ENCODE peak calls at places on chromosomes 12 and 14, in seven cellular contexts. R is fibroblast of the aortic adventitia, Q is RWPE2, D is psoas muscle, S is A549, T is GM12865, X is cardiac muscle cell. F is an unnamed sample.

GRCh38 chr12:112868459-112869041 is 38.2 kb upstream of the OAS1 start:
- DNase-seq in R (no peak), Q (no peak), D (no peak), S (no peak), T (peak; percentile 15), X (peak; percentile 59), F (no peak)

GRCh38 chr12:28602760-28603638 is 412.7 kb downstream of the CCDC91 start:
- DNase-seq in R (no peak), Q (no peak), D (no peak), S (no peak), T (no peak), X (no peak), F (no peak)

GRCh38 chr12:42686514-42687172 is 97.1 kb upstream of the PRICKLE1 start:
- DNase-seq in R (no peak), Q (no peak), D (no peak), S (no peak), T (no peak), X (no peak), F (no peak)

GRCh38 chr14:50107850-50108249 is 8.5 kb downstream of the VCPKMT start:
- DNase-seq in R (no peak), Q (no peak), D (no peak), S (no peak), T (no peak), X (no peak), F (no peak)

GRCh38 chr12:78194448-78194847 is 363.8 kb downstream of the NAV3 start:
- DNase-seq in R (peak; percentile 97), Q (no peak), D (no peak), S (no peak), T (no peak), X (no peak), F (peak; percentile 41)

GRCh38 chr14:100076133-100076532 is 10.9 kb downstream of the EVL start:
- DNase-seq in R (peak; percentile 27), Q (no peak), D (peak; percentile 32), S (peak; percentile 45), T (peak; percentile 61), X (no peak), F (no peak)

GRCh38 chr14:63542231-63542999 is 762 bp downstream of the PPP2R5E start:
- DNase-seq in R (no peak), Q (no peak), D (no peak), S (no peak), T (no peak), X (peak; percentile 46), F (no peak)

GRCh38 chr12:109467978-109468676 is 9.0 kb downstream of the KCTD10 start:
- DNase-seq in R (no peak), Q (no peak), D (no peak), S (no peak), T (no peak), X (no peak), F (no peak)

GRCh38 chr14:101290681-101291080 is 270.6 kb upstream of the DIO3 start:
- DNase-seq in R (no peak), Q (no peak), D (no peak), S (no peak), T (no peak), X (no peak), F (no peak)

GRCh38 chr12:750356-751191 is 1.8 kb upstream of the WNK1 start:
- DNase-seq in R (no peak), Q (no peak), D (no peak), S (no peak), T (peak; percentile 51), X (no peak), F (no peak)

GRCh38 chr12:6424008-6424347 is 20.8 kb upstream of the CD27 start:
- DNase-seq in R (no peak), Q (no peak), D (no peak), S (no peak), T (no peak), X (no peak), F (peak; percentile 6)

GRCh38 chr12:53820503-53820902 is 68.7 kb upstream of the CISTR start:
- DNase-seq in R (peak; percentile 53), Q (no peak), D (no peak), S (peak; percentile 51), T (no peak), X (no peak), F (no peak)

GRCh38 chr12:112130461-112130998 is 5.2 kb downstream of the TRAFD1 start:
- DNase-seq in R (peak; percentile 29), Q (no peak), D (no peak), S (no peak), T (peak; percentile 68), X (no peak), F (peak; percentile 37)

GRCh38 chr14:98297567-98297966 is 974.4 kb downstream of the BCL11B start:
- DNase-seq in R (no peak), Q (no peak), D (no peak), S (no peak), T (peak; percentile 28), X (no peak), F (no peak)

GRCh38 chr12:21773263-21773741 is 1.2 kb downstream of the KCNJ8 start:
- DNase-seq in R (peak; percentile 41), Q (no peak), D (peak; percentile 35), S (peak; percentile 56), T (no peak), X (peak; percentile 57), F (no peak)

GRCh38 chr14:101407328-101407727 is 154.0 kb upstream of the DIO3 start:
- DNase-seq in R (no peak), Q (no peak), D (no peak), S (no peak), T (no peak), X (no peak), F (no peak)

GRCh38 chr12:104721065-104721458 is 237.0 kb downstream of the SLC41A2 start:
- DNase-seq in R (no peak), Q (no peak), D (no peak), S (no peak), T (no peak), X (no peak), F (no peak)

GRCh38 chr12:2011641-2012607 is 7.7 kb upstream of the DCP1B start:
- DNase-seq in R (no peak), Q (no peak), D (no peak), S (no peak), T (no peak), X (no peak), F (no peak)

GRCh38 chr14:94332587-94332986 is 9.5 kb upstream of the SERPINA6 start:
- DNase-seq in R (no peak), Q (no peak), D (no peak), S (no peak), T (no peak), X (no peak), F (no peak)

GRCh38 chr12:27003421-27004311 is 10.5 kb downstream of the TM7SF3 start:
- DNase-seq in R (no peak), Q (no peak), D (no peak), S (no peak), T (no peak), X (no peak), F (no peak)

GRCh38 chr14:39762576-39763401 is 330.6 kb upstream of the FBXO33 start:
- DNase-seq in R (no peak), Q (no peak), D (no peak), S (no peak), T (peak; percentile 80), X (no peak), F (peak; percentile 29)

GRCh38 chr14:28356819-28357218 is 409.8 kb upstream of the FOXG1 start:
- DNase-seq in R (no peak), Q (no peak), D (no peak), S (no peak), T (no peak), X (no peak), F (no peak)

GRCh38 chr14:28365510-28365909 is 401.1 kb upstream of the FOXG1 start:
- DNase-seq in R (no peak), Q (no peak), D (no peak), S (no peak), T (no peak), X (no peak), F (no peak)

DNA sequence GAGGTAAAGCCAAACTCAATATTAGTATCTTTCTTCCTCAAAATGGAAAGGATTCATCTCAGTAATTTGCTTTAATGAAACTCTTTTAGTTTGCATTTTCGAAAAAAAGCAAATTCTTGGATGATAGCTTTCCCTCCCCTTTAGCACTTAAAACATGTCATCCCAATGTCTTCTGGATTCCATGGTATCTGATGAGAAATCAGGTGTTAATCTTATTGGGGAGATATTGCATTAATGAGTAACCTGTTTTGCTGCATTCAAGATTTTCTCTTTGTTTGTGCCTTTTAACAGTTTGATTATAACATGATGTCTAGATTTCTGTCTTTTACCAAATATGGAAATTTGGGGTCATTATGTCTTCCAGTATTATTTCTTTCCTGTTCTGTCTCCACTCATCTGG is 405.1 kb upstream of the FOXG1 start:
- DNase-seq in R (no peak), Q (no peak), D (no peak), S (peak; percentile 10), T (no peak), X (no peak), F (no peak)
- H3K4me3 ChIP-seq in R (no peak overlapping the region), Q (no peak overlapping the region), D (no peak overlapping the region), S (no peak overlapping the region), T (no peak overlapping the region), X (no peak overlapping the region), F (no peak overlapping the region)

DNA sequence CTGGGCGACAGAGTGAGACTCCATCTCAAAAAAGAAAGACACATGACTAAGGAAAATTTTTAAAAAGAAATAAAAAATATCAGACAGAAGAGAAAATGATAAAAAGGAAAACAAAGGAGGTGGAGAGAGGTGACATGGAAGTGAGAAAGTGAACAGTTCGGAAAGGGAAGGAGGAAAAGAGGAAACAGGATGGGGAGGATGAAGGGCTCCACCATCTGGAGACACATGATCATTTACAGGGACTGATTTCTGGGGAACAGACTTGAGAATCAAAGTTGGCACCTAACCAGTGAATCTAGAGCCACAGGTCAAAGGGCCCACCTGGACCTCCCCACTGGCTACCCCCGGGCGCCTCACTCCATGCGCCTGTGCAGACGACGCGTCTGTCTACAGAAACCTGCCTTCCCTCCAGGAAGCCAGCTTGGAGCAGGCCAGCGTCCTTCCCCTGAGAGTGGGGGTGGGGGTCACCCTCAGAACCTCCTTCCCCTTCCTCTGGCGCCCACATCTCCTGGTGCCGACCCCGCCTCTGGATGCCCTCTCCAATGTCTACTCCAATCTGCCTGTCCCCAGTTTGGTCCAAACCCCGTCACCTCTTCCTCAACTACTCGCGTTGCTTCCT is 60.5 kb downstream of the AMN start:
- DNase-seq in R (no peak), Q (peak; percentile 52), D (no peak), S (no peak), T (no peak), X (no peak), F (no peak)
- TF ChIP-seq CTCF in R (no peak), Q (no peak), D (no peak), S (no peak), T (no peak), X (no peak), F (no peak)

DNA sequence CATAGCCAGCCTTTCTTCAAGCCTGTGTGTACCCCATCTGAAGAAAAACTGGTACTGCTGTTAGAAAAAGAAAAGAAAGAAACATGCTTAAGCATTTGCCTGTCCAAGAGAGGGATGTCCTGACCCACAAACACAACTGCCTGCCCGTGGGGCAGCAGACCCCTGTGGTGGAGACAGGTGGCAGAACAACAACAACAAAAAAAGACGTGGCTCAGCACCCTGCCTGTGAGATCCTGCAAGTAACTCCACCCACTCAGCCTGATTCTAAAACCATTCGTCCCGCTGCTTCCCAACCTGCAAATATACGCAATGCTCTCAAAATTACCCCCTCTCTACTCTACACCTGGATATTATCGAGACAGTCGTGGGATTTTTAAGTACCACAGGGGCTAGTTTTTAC is 64.9 kb upstream of the ZDHHC17 start:
- DNase-seq in R (no peak), Q (no peak), D (no peak), S (no peak), T (no peak), X (no peak), F (no peak)
- H3K4me3 ChIP-seq in R (no peak overlapping the region), Q (no peak overlapping the region), D (no peak overlapping the region), S (no peak overlapping the region), T (no peak overlapping the region), X (no peak overlapping the region), F (no peak overlapping the region)

GRCh38 chr12:72574138-72574537 is 302.0 kb downstream of the TRHDE start:
- DNase-seq in R (no peak), Q (no peak), D (no peak), S (no peak), T (no peak), X (no peak), F (no peak)

GRCh38 chr12:72570601-72571000 is 298.4 kb downstream of the TRHDE start:
- DNase-seq in R (no peak), Q (no peak), D (no peak), S (peak; percentile 36), T (peak; percentile 14), X (peak; percentile 51), F (no peak)
- TF ChIP-seq CTCF in R (no peak), Q (peak; percentile 17), D (no peak), S (no peak), T (peak; percentile 33), X (no peak), F (peak; percentile 65)